ENCODE peak calls at places on chromosome 5, in ten cellular contexts. L is ovary, B is esophagus squamous epithelium, V is heart left ventricle, H is tibial artery, I is mesenchymal stem cell, Q is PC-3, M is psoas muscle, A is small intestine, P is BE2C. X is an unnamed sample.

GRCh38 chr5:83802686-83803085 is 82.0 kb upstream of the HAPLN1 start:
- DNase-seq in L (no peak), B (no peak), V (no peak), H (no peak), I (peak; percentile 49), Q (peak; percentile 3), M (no peak), A (no peak), P (no peak), X (no peak)

GRCh38 chr5:132546108-132546507 is 2.8 kb upstream of the IL5 start:
- DNase-seq in L (no peak), B (no peak), V (no peak), H (no peak), I (no peak), Q (no peak), M (no peak), A (no peak), P (no peak), X (no peak)

GRCh38 chr5:94329115-94329514 is 289.3 kb downstream of the KIAA0825 start:
- DNase-seq in L (no peak), B (no peak), V (no peak), H (no peak), I (peak; percentile 6), Q (no peak), M (no peak), A (no peak), P (no peak), X (no peak)

GRCh38 chr5:54551292-54551691 is 33.7 kb downstream of the SNX18 start:
- DNase-seq in L (no peak), B (no peak), V (no peak), H (no peak), I (no peak), Q (no peak), M (no peak), A (no peak), P (no peak), X (no peak)

GRCh38 chr5:151357792-151358191 is 10.4 kb upstream of the SLC36A2 start:
- DNase-seq in L (no peak), B (no peak), V (no peak), H (no peak), I (no peak), Q (peak; percentile 80), M (no peak), A (no peak), P (no peak), X (no peak)

GRCh38 chr5:106185661-106186081 is 1485.1 kb downstream of the EFNA5 start:
- DNase-seq in L (no peak), B (no peak), V (no peak), H (no peak), I (no peak), Q (no peak), M (no peak), A (no peak), P (no peak), X (no peak)

GRCh38 chr5:75335486-75335885 is 1.5 kb upstream of the HMGCR start:
- DNase-seq in L (no peak), B (no peak), V (no peak), H (no peak), I (no peak), Q (no peak), M (no peak), A (no peak), P (no peak), X (no peak)

GRCh38 chr5:65769539-65769938 is 47.5 kb downstream of the NLN start:
- DNase-seq in L (no peak), B (no peak), V (no peak), H (no peak), I (peak; percentile 31), Q (peak; percentile 67), M (no peak), A (no peak), P (no peak), X (no peak)

GRCh38 chr5:82720764-82721163 is 356.4 kb downstream of the TMEM167A start:
- DNase-seq in L (no peak), B (no peak), V (no peak), H (no peak), I (no peak), Q (no peak), M (no peak), A (no peak), P (no peak), X (no peak)

GRCh38 chr5:152142845-152143469 is 218.3 kb upstream of the GLRA1 start:
- DNase-seq in L (peak; percentile 28), B (no peak), V (no peak), H (peak; percentile 37), I (peak; percentile 37), Q (peak; percentile 74), M (peak; percentile 38), A (peak; percentile 37), P (peak; percentile 65), X (peak; percentile 79)

GRCh38 chr5:177473461-177473991 is at the start of gene DBN1:
- DNase-seq in L (peak; percentile 68), B (no peak), V (no peak), H (no peak), I (peak; percentile 54), Q (peak; percentile 61), M (peak; percentile 62), A (no peak), P (peak; percentile 70), X (peak; percentile 89)

GRCh38 chr5:15526413-15526812 is 26.4 kb downstream of the FBXL7 start:
- DNase-seq in L (no peak), B (no peak), V (no peak), H (no peak), I (no peak), Q (no peak), M (no peak), A (no peak), P (no peak), X (no peak)

GRCh38 chr5:40453689-40454088 is 226.0 kb upstream of the PTGER4 start:
- DNase-seq in L (no peak), B (no peak), V (no peak), H (no peak), I (no peak), Q (no peak), M (no peak), A (no peak), P (no peak), X (no peak)

GRCh38 chr5:79578876-79579275 is 33.4 kb upstream of the TENT2 start:
- DNase-seq in L (no peak), B (no peak), V (no peak), H (no peak), I (no peak), Q (peak; percentile 77), M (no peak), A (no peak), P (no peak), X (no peak)

GRCh38 chr5:71475788-71476384 is 20.4 kb downstream of the BDP1 start:
- DNase-seq in L (no peak), B (no peak), V (no peak), H (no peak), I (peak; percentile 37), Q (peak; percentile 37), M (no peak), A (peak; percentile 7), P (no peak), X (peak; percentile 44)

GRCh38 chr5:63564789-63565188 is 397.5 kb downstream of the HTR1A start:
- DNase-seq in L (no peak), B (no peak), V (no peak), H (no peak), I (no peak), Q (no peak), M (no peak), A (no peak), P (peak; percentile 17), X (no peak)
- H3K4me1 ChIP-seq in L (no peaks in the 10 kb centered on the region), B (no peaks in the 10 kb centered on the region), V (no peaks in the 10 kb centered on the region), H (no peaks in the 10 kb centered on the region), I (no peaks in the 10 kb centered on the region), Q (no peaks in the 10 kb centered on the region), M (no peaks in the 10 kb centered on the region), A (no peaks in the 10 kb centered on the region), P (no peaks in the 10 kb centered on the region), X (no peaks in the 10 kb centered on the region)

GRCh38 chr5:142432369-142432863 is 107.6 kb upstream of the SPRY4 start:
- DNase-seq in L (no peak), B (no peak), V (peak; percentile 61), H (no peak), I (no peak), Q (no peak), M (no peak), A (peak; percentile 75), P (peak; percentile 47), X (no peak)
- H3K4me1 ChIP-seq in L (no peaks in the 10 kb centered on the region), B (peaks cover 3% of the 10 kb centered on the region), V (peaks cover 31% of the 10 kb centered on the region), H (peaks cover 14% of the 10 kb centered on the region), I (peaks cover 15% of the 10 kb centered on the region), Q (no peaks in the 10 kb centered on the region), M (no peaks in the 10 kb centered on the region), A (peaks cover 2% of the 10 kb centered on the region), P (peaks cover 15% of the 10 kb centered on the region), X (no peaks in the 10 kb centered on the region)

DNA sequence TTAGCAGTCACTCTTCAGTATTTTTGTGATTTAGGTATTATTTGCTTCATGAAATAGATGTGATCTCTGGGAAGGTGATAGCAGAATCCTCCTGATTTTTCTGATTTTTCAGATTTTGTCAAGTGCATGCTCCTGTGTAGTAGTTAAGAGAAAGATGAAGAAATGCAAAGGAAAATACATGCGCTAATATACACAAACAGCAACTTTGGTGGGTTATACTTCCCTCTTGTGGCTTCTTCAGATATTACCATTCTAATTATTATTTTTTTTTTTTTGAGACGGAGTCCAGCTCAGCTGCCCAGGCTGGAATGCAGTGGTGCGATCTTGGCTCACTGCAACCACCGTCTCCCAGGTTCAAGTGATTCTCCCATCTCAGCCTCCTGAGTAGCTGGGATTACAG is 31.7 kb downstream of the LMNB1 start:
- DNase-seq in L (no peak), B (no peak), V (no peak), H (no peak), I (peak; percentile 68), Q (peak; percentile 57), M (no peak), A (peak; percentile 25), P (no peak), X (peak; percentile 32)
- H3K4me1 ChIP-seq in L (no peaks in the 10 kb centered on the region), B (no peaks in the 10 kb centered on the region), V (no peaks in the 10 kb centered on the region), H (no peaks in the 10 kb centered on the region), I (peaks cover 3% of the 10 kb centered on the region), Q (no peaks in the 10 kb centered on the region), M (no peaks in the 10 kb centered on the region), A (no peaks in the 10 kb centered on the region), P (no peaks in the 10 kb centered on the region), X (no peaks in the 10 kb centered on the region)

GRCh38 chr5:139684881-139685749 is 37.0 kb downstream of the CXXC5 start:
- DNase-seq in L (no peak), B (no peak), V (no peak), H (no peak), I (no peak), Q (no peak), M (peak; percentile 71), A (no peak), P (no peak), X (no peak)

GRCh38 chr5:139683295-139684271 is 35.4 kb downstream of the CXXC5 start:
- DNase-seq in L (no peak), B (no peak), V (no peak), H (no peak), I (no peak), Q (no peak), M (no peak), A (no peak), P (no peak), X (no peak)

GRCh38 chr5:139685886-139686285 is 37.7 kb downstream of the CXXC5 start:
- DNase-seq in L (no peak), B (no peak), V (no peak), H (no peak), I (no peak), Q (no peak), M (no peak), A (no peak), P (no peak), X (no peak)

GRCh38 chr5:139686356-139686918 is 38.3 kb downstream of the CXXC5 start:
- DNase-seq in L (no peak), B (no peak), V (no peak), H (no peak), I (no peak), Q (no peak), M (no peak), A (no peak), P (no peak), X (no peak)

GRCh38 chr5:139684350-139684880 is 36.3 kb downstream of the CXXC5 start:
- DNase-seq in L (no peak), B (no peak), V (no peak), H (no peak), I (no peak), Q (no peak), M (no peak), A (no peak), P (no peak), X (no peak)
- H3K4me1 ChIP-seq in L (peaks cover 2% of the 10 kb centered on the region), B (peaks cover 2% of the 10 kb centered on the region), V (peaks cover 14% of the 10 kb centered on the region), H (peaks cover 42% of the 10 kb centered on the region), I (peaks cover 78% of the 10 kb centered on the region), Q (no peaks in the 10 kb centered on the region), M (peaks cover 80% of the 10 kb centered on the region), A (no peaks in the 10 kb centered on the region), P (peaks cover 15% of the 10 kb centered on the region), X (peaks cover 19% of the 10 kb centered on the region)